ENCODE peak calls at places on chromosome 17, in six cellular contexts. One of them, this sample, is unnamed.

GRCh38 chr17:64741038-64741641 is 79.0 kb upstream of the SMURF2 start:
- DNase-seq in small intestine: no peak
- DNase-seq in Daoy: peak
- DNase-seq in HFFc6: peak
- DNase-seq in naive thymus-derived CD8-positive, alpha-beta T cell: no peak
- DNase-seq in EL: peak
- DNase-seq in this sample: peak

GRCh38 chr17:50565559-50566350 is 5.2 kb downstream of the CACNA1G start:
- DNase-seq in naive thymus-derived CD8-positive, alpha-beta T cell: peak
- DNase-seq in Daoy: no peak
- DNase-seq in HFFc6: peak
- DNase-seq in small intestine: no peak
- DNase-seq in EL: no peak
- DNase-seq in this sample: no peak

GRCh38 chr17:37791434-37791833 is 46.6 kb upstream of the HNF1B start:
- DNase-seq in HFFc6: peak
- DNase-seq in naive thymus-derived CD8-positive, alpha-beta T cell: no peak
- DNase-seq in EL: peak
- DNase-seq in small intestine: peak
- DNase-seq in Daoy: peak
- DNase-seq in this sample: no peak

GRCh38 chr17:17568772-17569195 is 22.7 kb downstream of the PEMT start:
- DNase-seq in Daoy: peak
- DNase-seq in small intestine: peak
- DNase-seq in HFFc6: peak
- DNase-seq in EL: peak
- DNase-seq in naive thymus-derived CD8-positive, alpha-beta T cell: no peak
- DNase-seq in this sample: peak

GRCh38 chr17:73281926-73282325 is 20.2 kb upstream of the CPSF4L start:
- DNase-seq in naive thymus-derived CD8-positive, alpha-beta T cell: no peak
- DNase-seq in Daoy: no peak
- DNase-seq in HFFc6: no peak
- DNase-seq in EL: no peak
- DNase-seq in small intestine: no peak
- DNase-seq in this sample: no peak

GRCh38 chr17:65177901-65178300 is 40.7 kb downstream of the RGS9 start:
- DNase-seq in Daoy: peak
- DNase-seq in naive thymus-derived CD8-positive, alpha-beta T cell: no peak
- DNase-seq in small intestine: no peak
- DNase-seq in EL: peak
- DNase-seq in HFFc6: peak
- DNase-seq in this sample: peak

GRCh38 chr17:61986898-61987297 is 59.1 kb upstream of the INTS2 start:
- DNase-seq in Daoy: no peak
- DNase-seq in EL: no peak
- DNase-seq in naive thymus-derived CD8-positive, alpha-beta T cell: no peak
- DNase-seq in small intestine: no peak
- DNase-seq in HFFc6: no peak
- DNase-seq in this sample: no peak

GRCh38 chr17:7146115-7146514 is 31.5 kb upstream of the ASGR2 start:
- DNase-seq in Daoy: no peak
- DNase-seq in HFFc6: peak
- DNase-seq in EL: no peak
- DNase-seq in small intestine: no peak
- DNase-seq in naive thymus-derived CD8-positive, alpha-beta T cell: no peak
- DNase-seq in this sample: no peak

GRCh38 chr17:59503489-59503888 is 61.9 kb upstream of the DHX40 start:
- DNase-seq in EL: no peak
- DNase-seq in naive thymus-derived CD8-positive, alpha-beta T cell: no peak
- DNase-seq in small intestine: no peak
- DNase-seq in Daoy: no peak
- DNase-seq in HFFc6: no peak
- DNase-seq in this sample: no peak

GRCh38 chr17:64418506-64419339 is 28.1 kb upstream of the PECAM1 start:
- DNase-seq in EL: peak
- DNase-seq in HFFc6: peak
- DNase-seq in naive thymus-derived CD8-positive, alpha-beta T cell: no peak
- DNase-seq in small intestine: peak
- DNase-seq in Daoy: peak
- DNase-seq in this sample: peak

GRCh38 chr17:63189930-63190329 is 223.9 kb downstream of the TANC2 start:
- DNase-seq in small intestine: no peak
- DNase-seq in Daoy: peak
- DNase-seq in EL: peak
- DNase-seq in naive thymus-derived CD8-positive, alpha-beta T cell: no peak
- DNase-seq in HFFc6: no peak
- DNase-seq in this sample: no peak

GRCh38 chr17:63780507-63780906 is 6.5 kb downstream of the DDX42 start:
- DNase-seq in HFFc6: peak
- DNase-seq in Daoy: peak
- DNase-seq in naive thymus-derived CD8-positive, alpha-beta T cell: no peak
- DNase-seq in small intestine: no peak
- DNase-seq in EL: peak
- DNase-seq in this sample: no peak

GRCh38 chr17:56141046-56141839 is 12.0 kb upstream of the ANKFN1 start:
- DNase-seq in Daoy: no peak
- DNase-seq in EL: peak
- DNase-seq in small intestine: no peak
- DNase-seq in naive thymus-derived CD8-positive, alpha-beta T cell: no peak
- DNase-seq in HFFc6: peak
- DNase-seq in this sample: no peak

GRCh38 chr17:18026408-18026776 is 12.6 kb downstream of the ATPAF2 start:
- DNase-seq in Daoy: peak
- DNase-seq in small intestine: no peak
- DNase-seq in HFFc6: peak
- DNase-seq in EL: peak
- DNase-seq in naive thymus-derived CD8-positive, alpha-beta T cell: peak
- DNase-seq in this sample: no peak

GRCh38 chr17:5769936-5770335 is 185.6 kb upstream of the NLRP1 start:
- DNase-seq in naive thymus-derived CD8-positive, alpha-beta T cell: no peak
- DNase-seq in EL: no peak
- DNase-seq in small intestine: no peak
- DNase-seq in Daoy: peak
- DNase-seq in HFFc6: no peak
- DNase-seq in this sample: no peak

GRCh38 chr17:50060951-50061712 is 5.2 kb downstream of the ITGA3 start:
- DNase-seq in EL: peak
- DNase-seq in small intestine: peak
- DNase-seq in Daoy: no peak
- DNase-seq in naive thymus-derived CD8-positive, alpha-beta T cell: no peak
- DNase-seq in HFFc6: peak
- DNase-seq in this sample: peak

GRCh38 chr17:73318427-73318813 is 6.6 kb upstream of the CDC42EP4 start:
- DNase-seq in EL: no peak
- DNase-seq in HFFc6: no peak
- DNase-seq in naive thymus-derived CD8-positive, alpha-beta T cell: no peak
- DNase-seq in Daoy: no peak
- DNase-seq in small intestine: no peak
- DNase-seq in this sample: no peak

GRCh38 chr17:34390649-34391048 is 27.6 kb upstream of the CCL1 start:
- DNase-seq in naive thymus-derived CD8-positive, alpha-beta T cell: no peak
- DNase-seq in small intestine: no peak
- DNase-seq in HFFc6: no peak
- DNase-seq in Daoy: no peak
- DNase-seq in EL: no peak
- DNase-seq in this sample: no peak

GRCh38 chr17:69523252-69523861 is 108.9 kb downstream of the MAP2K6 start:
- DNase-seq in naive thymus-derived CD8-positive, alpha-beta T cell: no peak
- DNase-seq in EL: peak
- DNase-seq in HFFc6: peak
- DNase-seq in small intestine: peak
- DNase-seq in Daoy: peak
- DNase-seq in this sample: peak

GRCh38 chr17:41519501-41520224 is 973 bp upstream of the KRT15 start:
- DNase-seq in EL: no peak
- DNase-seq in small intestine: peak
- DNase-seq in Daoy: no peak
- DNase-seq in HFFc6: no peak
- DNase-seq in naive thymus-derived CD8-positive, alpha-beta T cell: no peak
- DNase-seq in this sample: no peak

GRCh38 chr17:2560658-2561057 is 32.8 kb upstream of the PAFAH1B1 start:
- DNase-seq in small intestine: no peak
- DNase-seq in HFFc6: no peak
- DNase-seq in naive thymus-derived CD8-positive, alpha-beta T cell: no peak
- DNase-seq in Daoy: no peak
- DNase-seq in EL: no peak
- DNase-seq in this sample: no peak

GRCh38 chr17:37824534-37825485 is 80.0 kb upstream of the HNF1B start:
- DNase-seq in naive thymus-derived CD8-positive, alpha-beta T cell: no peak
- DNase-seq in EL: peak
- DNase-seq in Daoy: peak
- DNase-seq in HFFc6: peak
- DNase-seq in small intestine: no peak
- DNase-seq in this sample: peak

GRCh38 chr17:74935585-74936469 is at the start of gene OTOP3:
- DNase-seq in small intestine: peak
- DNase-seq in naive thymus-derived CD8-positive, alpha-beta T cell: no peak
- DNase-seq in Daoy: no peak
- DNase-seq in HFFc6: no peak
- DNase-seq in EL: no peak
- DNase-seq in this sample: no peak

GRCh38 chr17:49995055-49995738 is at the start of gene DLX3:
- DNase-seq in HFFc6: peak
- DNase-seq in naive thymus-derived CD8-positive, alpha-beta T cell: no peak
- DNase-seq in small intestine: peak
- DNase-seq in EL: peak
- DNase-seq in Daoy: peak
- DNase-seq in this sample: peak

GRCh38 chr17:41322264-41322902 is 6.9 kb upstream of the KRTAP17-1 start:
- DNase-seq in Daoy: peak
- DNase-seq in HFFc6: peak
- DNase-seq in EL: peak
- DNase-seq in small intestine: peak
- DNase-seq in naive thymus-derived CD8-positive, alpha-beta T cell: no peak
- DNase-seq in this sample: peak

GRCh38 chr17:37283414-37283961 is 92.3 kb upstream of the C17orf78 start:
- DNase-seq in small intestine: no peak
- DNase-seq in naive thymus-derived CD8-positive, alpha-beta T cell: no peak
- DNase-seq in Daoy: no peak
- DNase-seq in HFFc6: peak
- DNase-seq in EL: no peak
- DNase-seq in this sample: no peak

GRCh38 chr17:47231866-47232265 is 21.8 kb upstream of the ITGB3 start:
- DNase-seq in Daoy: no peak
- DNase-seq in HFFc6: no peak
- DNase-seq in naive thymus-derived CD8-positive, alpha-beta T cell: no peak
- DNase-seq in EL: no peak
- DNase-seq in small intestine: no peak
- DNase-seq in this sample: no peak

GRCh38 chr17:57948555-57949420 is 6.4 kb downstream of the CUEDC1 start:
- DNase-seq in naive thymus-derived CD8-positive, alpha-beta T cell: no peak
- DNase-seq in EL: peak
- DNase-seq in HFFc6: peak
- DNase-seq in Daoy: peak
- DNase-seq in small intestine: no peak
- DNase-seq in this sample: peak

GRCh38 chr17:27576429-27577123 is 54.4 kb upstream of the LGALS9 start:
- DNase-seq in EL: no peak
- DNase-seq in small intestine: no peak
- DNase-seq in naive thymus-derived CD8-positive, alpha-beta T cell: no peak
- DNase-seq in Daoy: no peak
- DNase-seq in HFFc6: peak
- DNase-seq in this sample: no peak

GRCh38 chr17:10036511-10037061 is 131.5 kb upstream of the RCVRN start:
- DNase-seq in HFFc6: no peak
- DNase-seq in naive thymus-derived CD8-positive, alpha-beta T cell: no peak
- DNase-seq in EL: no peak
- DNase-seq in Daoy: no peak
- DNase-seq in small intestine: no peak
- DNase-seq in this sample: no peak

GRCh38 chr17:28508325-28508724 is 2.2 kb downstream of the FOXN1 start:
- DNase-seq in small intestine: no peak
- DNase-seq in EL: no peak
- DNase-seq in Daoy: no peak
- DNase-seq in naive thymus-derived CD8-positive, alpha-beta T cell: no peak
- DNase-seq in HFFc6: no peak
- DNase-seq in this sample: no peak

GRCh38 chr17:76727745-76728456 is 1.3 kb downstream of the METTL23 start:
- DNase-seq in naive thymus-derived CD8-positive, alpha-beta T cell: no peak
- DNase-seq in Daoy: peak
- DNase-seq in EL: no peak
- DNase-seq in small intestine: peak
- DNase-seq in HFFc6: peak
- DNase-seq in this sample: peak

GRCh38 chr17:19724501-19725420 is 8.4 kb upstream of the SLC47A2 start:
- DNase-seq in HFFc6: no peak
- DNase-seq in EL: peak
- DNase-seq in small intestine: peak
- DNase-seq in Daoy: no peak
- DNase-seq in naive thymus-derived CD8-positive, alpha-beta T cell: no peak
- DNase-seq in this sample: no peak

GRCh38 chr17:77828749-77829539 is 129.6 kb upstream of the TNRC6C start:
- DNase-seq in EL: no peak
- DNase-seq in Daoy: no peak
- DNase-seq in HFFc6: no peak
- DNase-seq in naive thymus-derived CD8-positive, alpha-beta T cell: no peak
- DNase-seq in small intestine: no peak
- DNase-seq in this sample: no peak

GRCh38 chr17:41914358-41914766 is 4.4 kb downstream of the ACLY start:
- DNase-seq in EL: no peak
- DNase-seq in Daoy: no peak
- DNase-seq in naive thymus-derived CD8-positive, alpha-beta T cell: no peak
- DNase-seq in small intestine: peak
- DNase-seq in HFFc6: no peak
- DNase-seq in this sample: no peak